ENCODE peak calls at places on chromosomes 16 and 17, in seven cellular contexts. One of them, this sample, is unnamed. For H3K4me1, the result is how much of the 10 kb centered on the place peaks cover.

GRCh38 chr17:9332164-9332527 is 243.5 kb downstream of the STX8 start:
- DNase-seq in neuronal stem cell: no peak
- DNase-seq in colonic mucosa: no peak
- DNase-seq in lower lobe of right lung: no peak
- DNase-seq in fibroblast of lung: peak
- DNase-seq in sigmoid colon: no peak
- DNase-seq in heart left ventricle: no peak
- DNase-seq in this sample: no peak

GRCh38 chr16:64184156-64184555 is 937.7 kb downstream of the CDH11 start:
- DNase-seq in neuronal stem cell: no peak
- DNase-seq in lower lobe of right lung: no peak
- DNase-seq in fibroblast of lung: no peak
- DNase-seq in sigmoid colon: no peak
- DNase-seq in heart left ventricle: no peak
- DNase-seq in colonic mucosa: no peak
- DNase-seq in this sample: no peak

GRCh38 chr17:28133562-28133970 is 91.1 kb downstream of the NLK start:
- DNase-seq in neuronal stem cell: no peak
- DNase-seq in lower lobe of right lung: no peak
- DNase-seq in sigmoid colon: no peak
- DNase-seq in fibroblast of lung: peak
- DNase-seq in heart left ventricle: no peak
- DNase-seq in colonic mucosa: no peak
- DNase-seq in this sample: no peak

GRCh38 chr16:52786105-52786504 is 239.2 kb upstream of the TOX3 start:
- DNase-seq in sigmoid colon: no peak
- DNase-seq in heart left ventricle: no peak
- DNase-seq in neuronal stem cell: no peak
- DNase-seq in lower lobe of right lung: no peak
- DNase-seq in fibroblast of lung: no peak
- DNase-seq in colonic mucosa: no peak
- DNase-seq in this sample: no peak

GRCh38 chr17:80101946-80102706 is 745 bp downstream of the GAA start:
- DNase-seq in sigmoid colon: no peak
- DNase-seq in fibroblast of lung: peak
- DNase-seq in colonic mucosa: peak
- DNase-seq in heart left ventricle: no peak
- DNase-seq in neuronal stem cell: peak
- DNase-seq in lower lobe of right lung: no peak
- DNase-seq in this sample: peak

GRCh38 chr16:70649300-70649699 is 2.9 kb downstream of the IL34 start:
- DNase-seq in neuronal stem cell: no peak
- DNase-seq in fibroblast of lung: peak
- DNase-seq in colonic mucosa: no peak
- DNase-seq in lower lobe of right lung: no peak
- DNase-seq in heart left ventricle: no peak
- DNase-seq in sigmoid colon: no peak
- DNase-seq in this sample: no peak

GRCh38 chr16:49698416-49698815 is 157.5 kb downstream of the ZNF423 start:
- DNase-seq in lower lobe of right lung: no peak
- DNase-seq in heart left ventricle: peak
- DNase-seq in colonic mucosa: no peak
- DNase-seq in fibroblast of lung: peak
- DNase-seq in neuronal stem cell: no peak
- DNase-seq in sigmoid colon: no peak
- DNase-seq in this sample: no peak

GRCh38 chr17:58200024-58200633 is 7.6 kb downstream of the EPX start:
- DNase-seq in lower lobe of right lung: peak
- DNase-seq in neuronal stem cell: peak
- DNase-seq in heart left ventricle: peak
- DNase-seq in fibroblast of lung: peak
- DNase-seq in sigmoid colon: peak
- DNase-seq in colonic mucosa: peak
- DNase-seq in this sample: peak

GRCh38 chr16:56617212-56618085 is 8.1 kb upstream of the MT1E start:
- DNase-seq in lower lobe of right lung: peak
- DNase-seq in neuronal stem cell: no peak
- DNase-seq in fibroblast of lung: peak
- DNase-seq in sigmoid colon: peak
- DNase-seq in colonic mucosa: peak
- DNase-seq in heart left ventricle: peak
- DNase-seq in this sample: peak

GRCh38 chr17:55795098-55795497 is 44.2 kb downstream of the PCTP start:
- DNase-seq in sigmoid colon: no peak
- DNase-seq in heart left ventricle: no peak
- DNase-seq in fibroblast of lung: no peak
- DNase-seq in neuronal stem cell: no peak
- DNase-seq in lower lobe of right lung: no peak
- DNase-seq in colonic mucosa: no peak
- DNase-seq in this sample: no peak

GRCh38 chr16:46658925-46659324 is 30.1 kb downstream of the VPS35 start:
- DNase-seq in neuronal stem cell: no peak
- DNase-seq in heart left ventricle: peak
- DNase-seq in fibroblast of lung: no peak
- DNase-seq in colonic mucosa: no peak
- DNase-seq in sigmoid colon: no peak
- DNase-seq in lower lobe of right lung: peak
- DNase-seq in this sample: no peak

GRCh38 chr17:40283662-40284061 is 4.0 kb upstream of the CDC6 start:
- DNase-seq in sigmoid colon: no peak
- DNase-seq in heart left ventricle: no peak
- DNase-seq in fibroblast of lung: peak
- DNase-seq in neuronal stem cell: no peak
- DNase-seq in lower lobe of right lung: no peak
- DNase-seq in colonic mucosa: peak
- DNase-seq in this sample: no peak

GRCh38 chr17:517181-517580 is 164.6 kb upstream of the RPH3AL start:
- DNase-seq in neuronal stem cell: no peak
- DNase-seq in sigmoid colon: no peak
- DNase-seq in heart left ventricle: no peak
- DNase-seq in lower lobe of right lung: no peak
- DNase-seq in colonic mucosa: no peak
- DNase-seq in fibroblast of lung: no peak
- DNase-seq in this sample: no peak

GRCh38 chr17:49051269-49051668 is 54.1 kb downstream of the IGF2BP1 start:
- DNase-seq in sigmoid colon: no peak
- DNase-seq in lower lobe of right lung: no peak
- DNase-seq in neuronal stem cell: no peak
- DNase-seq in fibroblast of lung: no peak
- DNase-seq in heart left ventricle: no peak
- DNase-seq in colonic mucosa: no peak
- DNase-seq in this sample: no peak

GRCh38 chr16:30769379-30770089 is 7.4 kb downstream of the RNF40 start:
- DNase-seq in colonic mucosa: no peak
- DNase-seq in fibroblast of lung: no peak
- DNase-seq in neuronal stem cell: no peak
- DNase-seq in sigmoid colon: no peak
- DNase-seq in heart left ventricle: peak
- DNase-seq in lower lobe of right lung: peak
- DNase-seq in this sample: peak

GRCh38 chr16:9534759-9535158 is 443.3 kb downstream of the HAPSTR1 start:
- DNase-seq in heart left ventricle: no peak
- DNase-seq in sigmoid colon: no peak
- DNase-seq in fibroblast of lung: no peak
- DNase-seq in colonic mucosa: no peak
- DNase-seq in neuronal stem cell: no peak
- DNase-seq in lower lobe of right lung: no peak
- DNase-seq in this sample: no peak

GRCh38 chr17:42129109-42129837 is 6.7 kb downstream of the HSPB9 start:
- DNase-seq in heart left ventricle: peak
- DNase-seq in fibroblast of lung: no peak
- DNase-seq in colonic mucosa: no peak
- DNase-seq in lower lobe of right lung: no peak
- DNase-seq in neuronal stem cell: no peak
- DNase-seq in sigmoid colon: peak
- DNase-seq in this sample: no peak

GRCh38 chr17:36949461-36949927 is 740 bp downstream of the AATF start:
- DNase-seq in heart left ventricle: no peak
- DNase-seq in fibroblast of lung: peak
- DNase-seq in sigmoid colon: no peak
- DNase-seq in colonic mucosa: no peak
- DNase-seq in lower lobe of right lung: no peak
- DNase-seq in neuronal stem cell: no peak
- DNase-seq in this sample: no peak

GRCh38 chr16:59048876-59049275 is 314.8 kb upstream of the GOT2 start:
- DNase-seq in lower lobe of right lung: no peak
- DNase-seq in sigmoid colon: no peak
- DNase-seq in fibroblast of lung: peak
- DNase-seq in heart left ventricle: no peak
- DNase-seq in colonic mucosa: no peak
- DNase-seq in neuronal stem cell: no peak
- DNase-seq in this sample: no peak

GRCh38 chr16:61887903-61888302 is 148.3 kb downstream of the CDH8 start:
- DNase-seq in sigmoid colon: no peak
- DNase-seq in heart left ventricle: no peak
- DNase-seq in colonic mucosa: no peak
- DNase-seq in fibroblast of lung: peak
- DNase-seq in neuronal stem cell: no peak
- DNase-seq in lower lobe of right lung: no peak
- DNase-seq in this sample: no peak

GRCh38 chr17:38353668-38354067 is 2.0 kb downstream of the SOCS7 start:
- DNase-seq in neuronal stem cell: no peak
- DNase-seq in heart left ventricle: no peak
- DNase-seq in lower lobe of right lung: no peak
- DNase-seq in colonic mucosa: no peak
- DNase-seq in sigmoid colon: no peak
- DNase-seq in fibroblast of lung: no peak
- DNase-seq in this sample: no peak
- H3K4me1 ChIP-seq in neuronal stem cell: under half
- H3K4me1 ChIP-seq in heart left ventricle: half or more
- H3K4me1 ChIP-seq in lower lobe of right lung: under half
- H3K4me1 ChIP-seq in colonic mucosa: under half
- H3K4me1 ChIP-seq in sigmoid colon: half or more
- H3K4me1 ChIP-seq in fibroblast of lung: under half
- H3K4me1 ChIP-seq in this sample: under half

DNA sequence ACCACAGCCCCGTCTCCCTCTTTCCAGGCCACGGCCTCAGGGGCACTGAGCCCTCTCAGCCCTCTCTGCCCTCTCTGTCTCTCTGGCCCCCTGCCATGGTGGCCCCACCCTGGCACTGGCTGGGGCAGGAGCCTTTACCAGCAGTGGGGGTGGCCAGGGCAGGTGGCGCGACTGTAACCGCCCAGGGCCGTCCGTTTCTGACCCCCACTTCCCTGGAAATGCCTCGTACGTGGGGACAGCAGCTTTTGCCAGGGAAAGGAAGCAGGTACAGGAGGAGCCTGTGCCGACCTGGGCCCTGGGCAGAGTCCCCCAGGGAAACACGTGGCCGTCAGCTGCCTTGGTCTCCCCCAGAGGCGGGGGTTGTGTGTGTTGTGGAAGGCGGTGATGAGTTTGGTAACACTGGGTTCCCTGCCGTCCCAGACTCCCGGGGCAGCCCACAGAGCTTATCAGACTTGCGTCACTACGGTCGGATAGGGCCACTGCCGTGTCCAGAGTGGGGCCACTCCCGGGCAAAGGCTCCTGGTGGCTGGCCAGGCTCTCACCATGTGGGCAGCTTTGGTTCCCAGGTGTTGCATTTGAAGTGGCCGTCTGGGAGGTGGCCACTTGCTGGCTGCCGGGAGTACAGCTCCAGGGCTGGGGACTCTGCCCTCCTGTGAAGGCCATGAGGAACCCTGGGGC is 249.3 kb upstream of the CIBAR2 start:
- DNase-seq in colonic mucosa: peak
- DNase-seq in fibroblast of lung: no peak
- DNase-seq in sigmoid colon: no peak
- DNase-seq in heart left ventricle: no peak
- DNase-seq in neuronal stem cell: no peak
- DNase-seq in lower lobe of right lung: peak
- DNase-seq in this sample: peak
- H3K4me3 ChIP-seq in colonic mucosa: no peak
- H3K4me3 ChIP-seq in fibroblast of lung: no peak
- H3K4me3 ChIP-seq in sigmoid colon: no peak
- H3K4me3 ChIP-seq in heart left ventricle: no peak
- H3K4me3 ChIP-seq in neuronal stem cell: no peak
- H3K4me3 ChIP-seq in lower lobe of right lung: no peak
- H3K4me3 ChIP-seq in this sample: no peak

GRCh38 chr17:75876938-75877751 is 1.2 kb downstream of the TRIM47 start:
- DNase-seq in colonic mucosa: peak
- DNase-seq in lower lobe of right lung: peak
- DNase-seq in fibroblast of lung: peak
- DNase-seq in sigmoid colon: peak
- DNase-seq in heart left ventricle: peak
- DNase-seq in neuronal stem cell: no peak
- DNase-seq in this sample: peak
- H3K4me1 ChIP-seq in colonic mucosa: under half
- H3K4me1 ChIP-seq in lower lobe of right lung: half or more
- H3K4me1 ChIP-seq in fibroblast of lung: under half
- H3K4me1 ChIP-seq in sigmoid colon: half or more
- H3K4me1 ChIP-seq in heart left ventricle: half or more
- H3K4me1 ChIP-seq in neuronal stem cell: under half
- H3K4me1 ChIP-seq in this sample: half or more

GRCh38 chr17:50542795-50543774 is 3.9 kb upstream of the SPATA20 start:
- DNase-seq in neuronal stem cell: no peak
- DNase-seq in heart left ventricle: no peak
- DNase-seq in lower lobe of right lung: peak
- DNase-seq in colonic mucosa: peak
- DNase-seq in sigmoid colon: no peak
- DNase-seq in fibroblast of lung: no peak
- DNase-seq in this sample: peak
- H3K4me3 ChIP-seq in neuronal stem cell: peak
- H3K4me3 ChIP-seq in heart left ventricle: no peak
- H3K4me3 ChIP-seq in lower lobe of right lung: peak
- H3K4me3 ChIP-seq in colonic mucosa: no peak
- H3K4me3 ChIP-seq in sigmoid colon: peak
- H3K4me3 ChIP-seq in fibroblast of lung: no peak
- H3K4me3 ChIP-seq in this sample: peak

GRCh38 chr17:81681672-81682071 is 1.9 kb downstream of the ARL16 start:
- DNase-seq in colonic mucosa: no peak
- DNase-seq in heart left ventricle: no peak
- DNase-seq in sigmoid colon: no peak
- DNase-seq in fibroblast of lung: peak
- DNase-seq in neuronal stem cell: no peak
- DNase-seq in lower lobe of right lung: no peak
- DNase-seq in this sample: no peak
- H3K4me1 ChIP-seq in colonic mucosa: under half
- H3K4me1 ChIP-seq in heart left ventricle: under half
- H3K4me1 ChIP-seq in sigmoid colon: under half
- H3K4me1 ChIP-seq in fibroblast of lung: under half
- H3K4me1 ChIP-seq in neuronal stem cell: under half
- H3K4me1 ChIP-seq in lower lobe of right lung: under half
- H3K4me1 ChIP-seq in this sample: under half

This sample was measured in upper lobe of right lung.